ENCODE peak calls at places on chromosomes 6 and 20, in five cellular contexts. S is colonic mucosa, B is gastrocnemius medialis, P is GM23248, V is left ventricle myocardium inferior. N is an unnamed sample.

GRCh38 chr6:157648561-157648960 is 174.5 kb upstream of the SNX9 start:
- DNase-seq in S (no peak), B (no peak), P (peak), V (no peak), N (no peak)

GRCh38 chr6:35736293-35736894 is 438 bp upstream of the ARMC12 start:
- DNase-seq in S (peak), B (peak), P (peak), V (peak), N (peak)

GRCh38 chr20:18254615-18255014 is 33.7 kb upstream of the ZNF133 start:
- DNase-seq in S (no peak), B (no peak), P (no peak), V (no peak), N (no peak)

GRCh38 chr6:157761331-157761921 is 61.6 kb upstream of the SNX9 start:
- DNase-seq in S (no peak), B (no peak), P (peak), V (no peak), N (no peak)

GRCh38 chr6:11419763-11420453 is 117.6 kb upstream of the TMEM170B start:
- DNase-seq in S (no peak), B (no peak), P (no peak), V (no peak), N (no peak)

GRCh38 chr6:163820171-163820570 is 405.7 kb downstream of the QKI start:
- DNase-seq in S (no peak), B (no peak), P (no peak), V (no peak), N (no peak)

GRCh38 chr20:30599990-30600389 is 657.5 kb upstream of the DEFB115 start:
- DNase-seq in S (no peak), B (no peak), P (no peak), V (no peak), N (no peak)

GRCh38 chr20:37395411-37395800 is 49.5 kb downstream of the SRC start:
- DNase-seq in S (no peak), B (no peak), P (no peak), V (no peak), N (no peak)

GRCh38 chr6:106116125-106116524 is 30.0 kb downstream of the PRDM1 start:
- DNase-seq in S (no peak), B (no peak), P (peak), V (peak), N (no peak)

GRCh38 chr20:44746367-44747165 is 901 bp downstream of the KCNK15 start:
- DNase-seq in S (no peak), B (no peak), P (peak), V (no peak), N (no peak)

GRCh38 chr6:36955671-36956070 is 1.1 kb downstream of the PI16 start:
- DNase-seq in S (no peak), B (no peak), P (no peak), V (no peak), N (no peak)

GRCh38 chr6:105949939-105950582 is 136.1 kb upstream of the PRDM1 start:
- DNase-seq in S (no peak), B (no peak), P (no peak), V (no peak), N (no peak)

GRCh38 chr6:3324262-3324942 is 65.7 kb downstream of the PSMG4 start:
- DNase-seq in S (no peak), B (no peak), P (peak), V (no peak), N (no peak)

GRCh38 chr20:39112196-39112743 is 150.1 kb downstream of the DHX35 start:
- DNase-seq in S (no peak), B (peak), P (peak), V (no peak), N (no peak)

GRCh38 chr6:64672651-64673050 is 1034.4 kb downstream of the EYS start:
- DNase-seq in S (no peak), B (no peak), P (no peak), V (no peak), N (no peak)

DNA sequence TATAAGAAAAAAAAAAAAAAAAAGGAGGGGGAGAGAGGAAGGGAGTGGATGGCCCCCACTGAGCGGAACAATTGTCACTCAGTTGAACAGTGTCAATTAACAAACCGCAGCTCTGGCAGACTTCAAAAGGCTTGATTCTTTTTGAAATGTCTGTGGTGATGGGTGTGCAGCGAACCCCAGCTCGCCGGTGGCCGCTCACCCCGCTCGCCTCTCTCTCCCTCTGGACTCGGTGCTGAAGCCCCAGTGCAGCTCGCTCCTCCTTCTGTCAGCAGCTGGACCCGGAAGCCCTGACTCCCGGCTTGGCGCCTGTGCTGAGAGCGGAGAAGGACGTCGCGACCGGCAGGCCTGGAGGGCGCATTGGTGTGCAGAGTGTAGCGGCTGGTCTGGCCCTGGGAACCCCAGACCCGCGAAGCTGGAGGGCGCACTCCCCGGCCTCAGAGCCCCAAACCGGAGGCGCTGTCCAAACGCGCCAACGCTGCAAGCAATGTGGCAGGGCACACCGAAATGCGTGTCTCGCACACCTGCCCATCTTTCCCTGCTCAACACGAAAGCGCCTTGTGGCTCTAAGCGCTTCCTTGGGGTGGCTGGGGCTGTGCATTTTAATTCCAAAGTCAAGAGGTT is 3.4 kb downstream of the LINC00237 start:
- DNase-seq in S (peak), B (no peak), P (peak), V (peak), N (peak)
- H3K4me3 ChIP-seq in S (peak), B (peak), P (peak), V (peak), N (peak)

GRCh38 chr6:124958759-124959354 is 3.4 kb upstream of the RNF217 start:
- DNase-seq in S (no peak), B (no peak), P (peak), V (no peak), N (no peak)
- H3K27ac ChIP-seq in S (no peak), B (no peak), P (no peak), V (no peak), N (no peak)

GRCh38 chr6:136038531-136038930 is 187.0 kb downstream of the PDE7B start:
- DNase-seq in S (no peak), B (no peak), P (no peak), V (no peak), N (no peak)
- H3K4me3 ChIP-seq in S (peak), B (peak), P (peak), V (peak), N (peak)

GRCh38 chr20:48192109-48192508 is 406.8 kb upstream of the SULF2 start:
- DNase-seq in S (peak), B (no peak), P (no peak), V (no peak), N (no peak)

GRCh38 chr20:48193626-48194025 is 408.3 kb upstream of the SULF2 start:
- DNase-seq in S (no peak), B (no peak), P (no peak), V (no peak), N (no peak)

GRCh38 chr20:48190757-48191156 is 405.5 kb upstream of the SULF2 start:
- DNase-seq in S (no peak), B (no peak), P (no peak), V (no peak), N (no peak)

GRCh38 chr20:48189177-48189576 is 403.9 kb upstream of the SULF2 start:
- DNase-seq in S (no peak), B (no peak), P (peak), V (no peak), N (no peak)

DNA sequence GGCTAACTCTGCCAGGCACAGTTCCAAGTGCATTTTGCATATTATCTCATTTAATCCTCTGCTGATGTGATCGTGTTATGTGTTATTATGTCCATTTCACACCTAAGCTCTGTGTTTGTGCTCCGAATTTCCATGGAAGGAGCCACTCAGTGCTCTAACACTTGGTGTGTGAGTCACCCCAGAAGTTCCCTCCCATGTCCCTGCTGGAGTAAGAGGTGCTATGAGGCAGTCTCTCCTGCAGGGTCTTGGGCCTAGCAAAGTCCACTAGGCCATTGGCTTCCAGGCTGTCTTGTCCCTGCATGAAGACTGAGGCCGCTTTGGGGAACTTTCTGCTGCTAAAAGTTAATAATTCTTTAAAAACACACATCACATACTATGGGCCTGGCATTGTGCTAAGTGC is 405.9 kb upstream of the SULF2 start:
- DNase-seq in S (no peak), B (no peak), P (peak), V (no peak), N (no peak)
- H3K27ac ChIP-seq in S (peak), B (no peak), P (no peak), V (no peak), N (no peak)